ENCODE peak calls at places on chromosomes 2 and 18, in nine cellular contexts. U, R, N, B, K, D, C, O and Z are unnamed samples.

GRCh38 chr2:187543488-187543887 is 10.7 kb downstream of the TFPI start:
- DNase-seq in R (no peak), O (no peak), U (no peak), N (no peak), D (no peak), K (no peak), B (no peak), C (no peak), Z (no peak)

GRCh38 chr2:185208261-185208660 is 530.3 kb upstream of the FSIP2 start:
- DNase-seq in U (no peak), D (peak; percentile 61), O (peak; percentile 23), C (peak; percentile 9), B (no peak), K (peak; percentile 68), N (no peak), R (no peak), Z (no peak)

GRCh38 chr2:69188174-69188900 is 175.4 kb downstream of the ANTXR1 start:
- DNase-seq in O (no peak), U (no peak), N (no peak), D (peak; percentile 44), R (no peak), C (no peak), B (no peak), K (no peak), Z (no peak)

GRCh38 chr18:31901063-31901462 is 41.9 kb downstream of the TRAPPC8 start:
- DNase-seq in B (no peak), N (no peak), K (no peak), R (no peak), U (no peak), C (no peak), O (peak; percentile 8), D (no peak), Z (no peak)

GRCh38 chr2:20514596-20515269 is 67.9 kb downstream of the RHOB start:
- DNase-seq in B (no peak), U (no peak), O (peak; percentile 96), D (no peak), K (peak; percentile 97), R (peak; percentile 91), C (peak; percentile 29), N (no peak), Z (peak; percentile 88)

GRCh38 chr2:161118722-161119121 is 41.5 kb upstream of the TANK start:
- DNase-seq in K (no peak), N (no peak), R (no peak), D (no peak), C (no peak), O (no peak), U (no peak), B (no peak), Z (no peak)

GRCh38 chr18:3511980-3512379 is 62.0 kb downstream of the TGIF1 start:
- DNase-seq in K (peak; percentile 94), O (peak; percentile 86), N (no peak), U (no peak), R (peak; percentile 83), D (no peak), C (no peak), B (no peak), Z (peak; percentile 79)

GRCh38 chr2:64604929-64605550 is 48.7 kb downstream of the SERTAD2 start:
- DNase-seq in B (no peak), O (peak; percentile 70), U (no peak), D (no peak), K (peak; percentile 78), C (no peak), N (no peak), R (peak; percentile 92), Z (peak; percentile 62)

GRCh38 chr2:66555076-66555475 is 120.2 kb downstream of the MEIS1 start:
- DNase-seq in O (peak; percentile 51), K (peak; percentile 69), C (no peak), D (no peak), B (no peak), U (no peak), R (peak; percentile 48), N (no peak), Z (no peak)

GRCh38 chr2:126971481-126972271 is 73.0 kb downstream of the TEX51 start:
- DNase-seq in K (peak; percentile 54), U (peak; percentile 56), R (peak; percentile 76), O (peak; percentile 52), D (peak; percentile 64), B (peak; percentile 80), C (peak; percentile 78), N (peak; percentile 87), Z (peak; percentile 7)

GRCh38 chr2:120489023-120489422 is 143.1 kb downstream of the INHBB start:
- DNase-seq in R (no peak), N (no peak), B (no peak), K (no peak), C (no peak), D (no peak), O (no peak), U (no peak), Z (no peak)

GRCh38 chr18:50611529-50611941 is 51.6 kb downstream of the MAPK4 start:
- DNase-seq in O (no peak), R (no peak), K (peak; percentile 45), N (no peak), B (no peak), U (no peak), D (no peak), C (no peak), Z (no peak)

GRCh38 chr2:240420206-240420899 is 15.1 kb upstream of the GPC1 start:
- DNase-seq in B (no peak), N (peak; percentile 43), C (no peak), R (no peak), K (no peak), O (no peak), D (no peak), U (no peak), Z (no peak)

GRCh38 chr18:9109523-9109922 is 7.0 kb downstream of the NDUFV2 start:
- DNase-seq in U (no peak), B (no peak), D (no peak), C (no peak), O (peak; percentile 68), N (no peak), K (no peak), R (peak; percentile 63), Z (peak; percentile 46)
- H3K4me3 ChIP-seq in U (peak overlapping the region; percentile 3), B (no peak overlapping the region), D (no peak overlapping the region), C (no peak overlapping the region), O (no peak overlapping the region), N (no peak overlapping the region), K (no peak overlapping the region), R (no peak overlapping the region), Z (no peak overlapping the region)

GRCh38 chr2:191051825-191052778 is 38.1 kb upstream of the STAT1 start:
- DNase-seq in C (no peak), K (peak; percentile 65), R (peak; percentile 76), N (no peak), O (peak; percentile 79), U (no peak), B (no peak), D (no peak), Z (peak; percentile 59)
- TF ChIP-seq CTCF in C (peak; percentile 55), K (peak; percentile 54), R (peak; percentile 67), N (peak; percentile 61), O (peak; percentile 58), U (peak; percentile 71), B (peak; percentile 65), D (peak; percentile 68), Z (peak; percentile 50)

GRCh38 chr2:67918471-67918870 is 144.3 kb downstream of the C1D start:
- DNase-seq in D (no peak), R (no peak), N (no peak), O (no peak), C (no peak), B (no peak), K (peak; percentile 31), U (no peak), Z (no peak)
- H3K4me3 ChIP-seq in D (no peak overlapping the region), R (no peak overlapping the region), N (no peak overlapping the region), O (no peak overlapping the region), C (no peak overlapping the region), B (no peak overlapping the region), K (no peak overlapping the region), U (no peak overlapping the region), Z (no peak overlapping the region)

GRCh38 chr2:117917223-117917917 is 96.5 kb downstream of the CCDC93 start:
- DNase-seq in N (no peak), C (no peak), B (no peak), K (peak; percentile 17), D (no peak), R (no peak), U (no peak), O (peak; percentile 29), Z (no peak)
- TF ChIP-seq CTCF in N (no peak), C (no peak), B (no peak), K (peak; percentile 17), D (peak; percentile 24), R (peak; percentile 47), U (no peak), O (peak; percentile 28), Z (peak; percentile 36)

DNA sequence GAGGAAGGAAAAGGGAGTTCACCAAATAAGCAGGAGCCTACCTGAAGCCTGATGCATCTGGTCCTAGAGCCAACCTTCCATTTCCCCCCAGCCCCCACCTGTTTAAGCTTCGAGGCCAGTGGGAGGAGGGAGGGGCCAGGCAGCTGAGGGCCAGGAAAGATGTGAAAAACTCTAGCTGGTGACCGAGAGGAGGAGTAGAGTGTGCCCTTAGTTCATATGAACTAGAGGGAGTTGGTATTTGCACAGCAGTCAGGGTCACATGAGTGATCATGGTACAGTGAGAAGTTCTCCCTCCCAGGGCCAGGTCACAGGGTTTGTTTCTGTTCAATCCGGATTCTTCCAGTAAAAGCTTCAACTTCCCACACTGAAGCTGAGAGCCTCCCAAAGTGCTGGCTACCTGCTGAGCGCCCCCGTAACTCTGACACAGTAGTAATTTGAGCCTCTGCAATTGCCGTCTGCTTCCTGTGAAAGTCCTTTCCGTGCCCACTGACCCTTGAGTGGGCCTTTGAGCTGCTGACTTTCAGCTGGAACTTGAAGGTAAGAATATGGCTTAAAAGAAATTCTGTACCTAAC is at the start of gene SULT1C2:
- DNase-seq in C (no peak), N (no peak), D (no peak), U (no peak), B (no peak), R (no peak), O (peak; percentile 24), K (no peak), Z (no peak)
- H3K4me3 ChIP-seq in C (no peak within 1 kb of the TSS), N (no peak within 1 kb of the TSS), D (no peak within 1 kb of the TSS), U (peak within 1 kb of the TSS; percentile 19), B (no peak within 1 kb of the TSS), R (no peak within 1 kb of the TSS), O (no peak within 1 kb of the TSS), K (no peak within 1 kb of the TSS), Z (no peak within 1 kb of the TSS)

DNA sequence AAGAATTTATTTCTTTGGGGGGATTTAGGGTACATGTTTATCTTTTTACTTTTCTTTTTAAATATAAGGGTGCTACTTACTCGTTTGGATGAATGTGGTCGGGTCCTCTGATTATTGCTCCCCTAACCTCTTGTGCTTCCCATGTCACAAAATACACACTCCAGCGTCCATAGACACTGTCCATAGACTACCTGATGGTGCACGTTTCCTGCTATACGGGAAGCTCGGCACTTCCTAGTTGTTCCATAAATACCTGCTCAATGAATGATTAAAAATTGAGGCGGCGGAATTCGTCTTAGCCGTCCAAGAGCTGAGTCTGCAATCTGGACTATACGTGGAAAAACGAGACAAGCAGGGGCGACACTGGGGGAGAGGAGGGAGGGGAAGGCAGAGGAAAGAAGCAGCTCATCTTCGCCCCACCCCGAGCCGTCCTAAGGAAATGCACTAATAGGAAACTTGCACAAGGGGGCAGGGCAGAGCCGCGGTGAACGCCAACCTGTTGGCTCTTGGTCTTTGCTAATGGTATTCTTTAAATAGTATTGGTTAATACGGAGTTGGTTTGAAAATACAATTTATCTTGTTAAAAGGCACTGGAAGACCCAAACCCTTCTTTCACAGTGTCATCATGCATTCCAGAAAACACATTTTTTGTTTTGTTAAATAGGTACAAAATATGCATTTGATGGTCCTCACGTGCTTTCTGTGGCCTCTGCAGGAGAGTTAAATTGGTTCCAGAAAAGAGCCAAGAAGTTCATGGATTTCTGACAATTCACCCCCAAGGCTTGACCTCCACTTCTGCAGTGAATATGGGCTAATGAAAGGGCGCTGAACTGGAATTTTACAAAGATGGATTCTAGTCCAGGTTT is 73.0 kb upstream of the KCTD1 start:
- DNase-seq in U (peak; percentile 33), B (peak; percentile 73), K (peak; percentile 58), O (peak; percentile 37), D (peak; percentile 37), N (peak; percentile 76), C (peak; percentile 45), R (no peak), Z (no peak)
- TF ChIP-seq CTCF in U (peak; percentile 76), B (peak; percentile 69), K (peak; percentile 66), O (peak; percentile 56), D (peak; percentile 66), N (peak; percentile 61), C (peak; percentile 62), R (peak; percentile 44), Z (peak; percentile 40)